ENCODE peak calls at places on chromosomes 2 and 18, in nine cellular contexts. S, V, X, D, Z, E, C, K and A are unnamed samples. For H3K36me3, the result is how much of the 10 kb centered on the place peaks cover.

GRCh38 chr2:48107326-48107925 is 201.1 kb upstream of the FBXO11 start:
- DNase-seq in S (peak), V (no peak), X (peak), D (no peak), Z (no peak), E (no peak), C (no peak), K (no peak), A (no peak)

GRCh38 chr2:240172071-240172895 is 31.8 kb upstream of the OTOS start:
- DNase-seq in S (no peak), V (no peak), X (no peak), D (no peak), Z (no peak), E (no peak), C (no peak), K (no peak), A (no peak)

GRCh38 chr2:128310094-128310716 is 8.5 kb downstream of the HS6ST1 start:
- DNase-seq in S (no peak), V (no peak), X (no peak), D (peak), Z (no peak), E (no peak), C (no peak), K (peak), A (peak)

GRCh38 chr2:155372969-155373368 is 674.5 kb downstream of the KCNJ3 start:
- DNase-seq in S (no peak), V (no peak), X (no peak), D (no peak), Z (no peak), E (no peak), C (no peak), K (no peak), A (no peak)

GRCh38 chr2:36633470-36634092 is 35.6 kb upstream of the FEZ2 start:
- DNase-seq in S (peak), V (no peak), X (no peak), D (no peak), Z (no peak), E (no peak), C (no peak), K (no peak), A (no peak)

GRCh38 chr2:176096986-176097819 is 2.4 kb upstream of the HOXD12 start:
- DNase-seq in S (peak), V (peak), X (peak), D (peak), Z (no peak), E (no peak), C (peak), K (peak), A (peak)

GRCh38 chr2:145558617-145559350 is 1038.9 kb upstream of the ZEB2 start:
- DNase-seq in S (peak), V (no peak), X (no peak), D (no peak), Z (no peak), E (no peak), C (no peak), K (no peak), A (no peak)

GRCh38 chr2:54366487-54367280 is 89.4 kb upstream of the SPTBN1 start:
- DNase-seq in S (peak), V (no peak), X (no peak), D (no peak), Z (no peak), E (no peak), C (no peak), K (no peak), A (no peak)

GRCh38 chr2:240397924-240398611 is 37.4 kb upstream of the GPC1 start:
- DNase-seq in S (peak), V (no peak), X (no peak), D (peak), Z (no peak), E (no peak), C (no peak), K (no peak), A (peak)

GRCh38 chr2:197377670-197378069 is 57.2 kb downstream of the SF3B1 start:
- DNase-seq in S (no peak), V (no peak), X (no peak), D (no peak), Z (no peak), E (no peak), C (no peak), K (no peak), A (no peak)

GRCh38 chr18:13264091-13264777 is 45.7 kb downstream of the LDLRAD4 start:
- DNase-seq in S (no peak), V (no peak), X (no peak), D (no peak), Z (no peak), E (no peak), C (no peak), K (no peak), A (no peak)

GRCh38 chr18:73741946-73742345 is 405.7 kb downstream of the FBXO15 start:
- DNase-seq in S (peak), V (no peak), X (no peak), D (no peak), Z (no peak), E (no peak), C (no peak), K (no peak), A (no peak)

GRCh38 chr2:240418311-240418710 is 17.2 kb upstream of the GPC1 start:
- DNase-seq in S (no peak), V (no peak), X (no peak), D (no peak), Z (no peak), E (no peak), C (no peak), K (no peak), A (no peak)

GRCh38 chr2:58047969-58048368 is 1.4 kb downstream of the VRK2 start:
- DNase-seq in S (no peak), V (no peak), X (peak), D (no peak), Z (no peak), E (no peak), C (no peak), K (no peak), A (no peak)

GRCh38 chr2:199710551-199710950 is 140.4 kb downstream of the FTCDNL1 start:
- DNase-seq in S (peak), V (no peak), X (no peak), D (no peak), Z (no peak), E (no peak), C (no peak), K (no peak), A (no peak)

GRCh38 chr2:39736593-39736992 is 42.5 kb downstream of the THUMPD2 start:
- DNase-seq in S (peak), V (no peak), X (no peak), D (no peak), Z (no peak), E (no peak), C (no peak), K (no peak), A (no peak)

GRCh38 chr18:59057969-59058368 is 81.7 kb upstream of the SEC11C start:
- DNase-seq in S (peak), V (no peak), X (no peak), D (no peak), Z (no peak), E (no peak), C (no peak), K (no peak), A (no peak)

GRCh38 chr2:69010437-69011194 is 2.4 kb upstream of the ANTXR1 start:
- DNase-seq in S (no peak), V (no peak), X (no peak), D (no peak), Z (no peak), E (no peak), C (no peak), K (no peak), A (no peak)

GRCh38 chr2:137659616-137660015 is 304.7 kb upstream of the HNMT start:
- DNase-seq in S (no peak), V (peak), X (no peak), D (no peak), Z (no peak), E (no peak), C (no peak), K (no peak), A (no peak)

GRCh38 chr18:11859903-11860407 is 8.7 kb downstream of the CHMP1B start:
- DNase-seq in S (peak), V (peak), X (peak), D (no peak), Z (no peak), E (no peak), C (no peak), K (no peak), A (no peak)

GRCh38 chr18:15165048-15165447 is 417.1 kb downstream of the ANKRD30B start:
- DNase-seq in S (no peak), V (no peak), X (peak), D (no peak), Z (no peak), E (no peak), C (no peak), K (no peak), A (no peak)

GRCh38 chr2:49286045-49286444 is 131.7 kb upstream of the FSHR start:
- DNase-seq in S (no peak), V (no peak), X (no peak), D (no peak), Z (no peak), E (no peak), C (no peak), K (no peak), A (no peak)

GRCh38 chr2:96556441-96557330 is 20.1 kb downstream of the ARID5A start:
- DNase-seq in S (peak), V (peak), X (peak), D (peak), Z (no peak), E (no peak), C (no peak), K (peak), A (no peak)

GRCh38 chr2:128155970-128156369 is 65.0 kb downstream of the UGGT1 start:
- DNase-seq in S (no peak), V (no peak), X (no peak), D (no peak), Z (no peak), E (no peak), C (no peak), K (no peak), A (no peak)

GRCh38 chr2:126408671-126409070 is 247.3 kb upstream of the GYPC start:
- DNase-seq in S (no peak), V (no peak), X (no peak), D (no peak), Z (no peak), E (no peak), C (no peak), K (no peak), A (no peak)

GRCh38 chr2:104844813-104845551 is 8.9 kb upstream of the POU3F3 start:
- DNase-seq in S (no peak), V (no peak), X (peak), D (no peak), Z (no peak), E (no peak), C (no peak), K (no peak), A (peak)

DNA sequence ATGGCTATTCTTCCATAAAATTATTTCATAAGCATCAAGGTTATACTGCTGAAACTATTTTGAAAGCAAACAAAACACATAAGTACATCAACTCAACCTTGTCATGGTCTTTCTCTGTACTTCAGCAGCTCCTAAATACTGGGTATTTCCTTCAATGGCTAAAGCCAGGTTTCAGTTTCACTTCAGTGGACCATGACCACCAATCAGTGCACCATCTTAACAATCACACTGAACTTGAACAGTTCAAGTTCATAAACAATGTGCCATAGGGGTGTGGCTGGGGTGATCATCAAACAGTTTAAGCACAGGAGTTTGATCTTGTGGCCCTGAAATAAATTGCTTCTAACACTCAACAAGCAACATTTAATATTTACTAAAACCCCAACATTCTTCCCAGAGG is 124.1 kb upstream of the FIGN start:
- DNase-seq in S (peak), V (no peak), X (no peak), D (no peak), Z (no peak), E (no peak), C (no peak), K (no peak), A (no peak)
- H3K4me3 ChIP-seq in S (peak), V (no peak), X (no peak), D (no peak), Z (no peak), E (no peak), C (no peak), K (no peak), A (no peak)

GRCh38 chr2:27217173-27218121 is at the start of gene CAD:
- DNase-seq in S (peak), V (peak), X (peak), D (peak), Z (no peak), E (peak), C (peak), K (peak), A (peak)

GRCh38 chr2:27214936-27215335 is 2.2 kb upstream of the CAD start:
- DNase-seq in S (no peak), V (no peak), X (no peak), D (no peak), Z (no peak), E (no peak), C (no peak), K (no peak), A (no peak)

GRCh38 chr2:27218614-27219013 is 1.4 kb downstream of the CAD start:
- DNase-seq in S (no peak), V (no peak), X (no peak), D (no peak), Z (no peak), E (no peak), C (no peak), K (no peak), A (no peak)

GRCh38 chr2:27220091-27220490 is 2.9 kb downstream of the CAD start:
- DNase-seq in S (no peak), V (no peak), X (no peak), D (no peak), Z (no peak), E (no peak), C (no peak), K (no peak), A (no peak)

GRCh38 chr2:27216416-27217137 is 592 bp upstream of the CAD start:
- DNase-seq in S (no peak), V (no peak), X (no peak), D (no peak), Z (no peak), E (no peak), C (no peak), K (no peak), A (peak)
- H3K36me3 ChIP-seq in S (under half), V (under half), X (half or more), D (under half), Z (under half), E (under half), C (under half), K (under half), A (under half)

DNA sequence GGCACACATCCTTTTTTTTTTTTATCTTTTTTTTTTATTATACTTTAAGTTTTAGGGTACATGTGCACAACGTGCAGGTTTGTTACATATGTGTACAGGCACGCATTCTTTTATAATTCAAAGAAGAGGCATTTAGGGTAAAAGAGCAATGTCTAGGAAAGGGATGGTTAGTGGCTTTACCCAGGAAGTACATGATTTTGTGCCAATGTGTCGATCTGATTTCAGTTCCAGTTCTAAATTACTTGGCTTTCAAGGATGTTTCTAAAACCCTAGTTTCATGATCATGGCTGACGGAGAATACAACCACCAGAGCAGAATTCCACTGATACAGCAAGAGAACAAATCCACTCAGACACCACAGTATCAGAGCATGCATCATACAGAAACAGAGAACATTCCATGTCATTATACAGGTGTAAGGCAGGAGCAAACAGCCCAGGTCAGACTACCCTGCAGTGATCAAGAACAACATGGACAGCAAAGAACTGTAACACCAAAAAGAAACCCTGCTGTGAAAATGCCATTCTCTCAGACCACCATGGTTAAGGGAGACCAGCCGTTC is 116.7 kb upstream of the STK17B start:
- DNase-seq in S (no peak), V (no peak), X (no peak), D (no peak), Z (no peak), E (no peak), C (no peak), K (no peak), A (no peak)
- H3K4me3 ChIP-seq in S (no peak), V (no peak), X (no peak), D (no peak), Z (no peak), E (no peak), C (peak), K (no peak), A (no peak)

GRCh38 chr2:233271693-233272092 is 20.2 kb downstream of the ATG16L1 start:
- DNase-seq in S (no peak), V (no peak), X (no peak), D (no peak), Z (no peak), E (no peak), C (no peak), K (no peak), A (no peak)

GRCh38 chr2:233270366-233270765 is 18.9 kb downstream of the ATG16L1 start:
- DNase-seq in S (no peak), V (no peak), X (no peak), D (no peak), Z (no peak), E (no peak), C (no peak), K (no peak), A (no peak)

GRCh38 chr2:233270951-233271350 is 19.5 kb downstream of the ATG16L1 start:
- DNase-seq in S (no peak), V (no peak), X (no peak), D (no peak), Z (no peak), E (no peak), C (no peak), K (no peak), A (no peak)

GRCh38 chr2:233275223-233275622 is 23.8 kb downstream of the ATG16L1 start:
- DNase-seq in S (no peak), V (no peak), X (no peak), D (no peak), Z (no peak), E (no peak), C (no peak), K (no peak), A (no peak)

GRCh38 chr2:233273120-233273519 is 21.6 kb downstream of the ATG16L1 start:
- DNase-seq in S (no peak), V (no peak), X (no peak), D (no peak), Z (no peak), E (no peak), C (no peak), K (no peak), A (no peak)
- H3K36me3 ChIP-seq in S (half or more), V (half or more), X (half or more), D (half or more), Z (under half), E (half or more), C (half or more), K (under half), A (under half)

GRCh38 chr18:7958897-7959146 is 391.7 kb downstream of the PTPRM start:
- DNase-seq in S (no peak), V (no peak), X (no peak), D (no peak), Z (no peak), E (no peak), C (no peak), K (no peak), A (no peak)
- H3K4me3 ChIP-seq in S (no peak), V (no peak), X (no peak), D (no peak), Z (no peak), E (peak), C (peak), K (no peak), A (no peak)

DNA sequence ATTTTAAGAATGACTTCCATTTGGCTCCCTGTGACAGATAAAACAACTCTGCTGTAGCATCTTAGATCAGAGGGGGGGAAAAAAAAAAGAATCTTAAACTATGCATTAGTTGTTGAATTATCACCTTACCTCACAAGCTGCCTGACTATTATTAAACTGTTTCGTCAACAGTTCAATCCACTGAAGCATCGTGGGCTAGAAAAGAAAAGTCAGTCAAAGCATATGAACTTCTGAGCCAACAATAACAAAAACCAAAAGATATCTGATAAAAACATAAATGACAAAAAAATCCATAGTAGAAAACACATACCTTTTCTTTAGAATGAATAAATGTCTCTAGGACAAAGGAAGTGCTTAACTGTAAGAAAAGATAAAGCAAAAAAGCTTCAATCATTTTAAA is 73.7 kb downstream of the C2orf74 start:
- DNase-seq in S (no peak), V (no peak), X (no peak), D (no peak), Z (no peak), E (no peak), C (no peak), K (no peak), A (no peak)
- H3K36me3 ChIP-seq in S (under half), V (under half), X (half or more), D (half or more), Z (under half), E (under half), C (under half), K (under half), A (under half)

DNA sequence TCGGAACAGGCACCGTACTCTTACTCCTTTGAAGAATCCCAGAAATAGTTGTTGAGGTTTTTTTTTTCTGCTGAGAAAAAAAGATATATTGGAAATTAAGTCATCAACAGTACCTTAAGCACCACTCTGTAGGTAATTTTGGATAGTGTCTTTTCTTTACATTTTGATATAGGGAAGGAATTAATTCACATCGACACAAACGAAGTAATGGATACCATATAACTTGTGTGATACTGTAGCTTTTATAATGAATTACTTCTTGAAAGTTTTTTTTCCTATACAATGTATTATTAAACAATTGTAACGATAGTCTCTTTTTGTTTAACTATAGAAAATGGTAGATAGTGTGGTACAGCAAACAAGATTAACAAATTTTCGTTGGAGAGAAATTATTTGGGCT is 1.5 kb upstream of the IKZF2 start:
- DNase-seq in S (no peak), V (no peak), X (no peak), D (no peak), Z (no peak), E (no peak), C (no peak), K (no peak), A (no peak)
- H3K4me3 ChIP-seq in S (peak), V (peak), X (no peak), D (no peak), Z (peak), E (peak), C (peak), K (no peak), A (no peak)

GRCh38 chr2:1685957-1686783 is 58.1 kb downstream of the PXDN start:
- DNase-seq in S (peak), V (no peak), X (no peak), D (no peak), Z (no peak), E (no peak), C (no peak), K (no peak), A (peak)
- H3K36me3 ChIP-seq in S (half or more), V (under half), X (under half), D (under half), Z (under half), E (under half), C (under half), K (under half), A (under half)

GRCh38 chr2:101004671-101005325 is 2.7 kb downstream of the RPL31 start:
- DNase-seq in S (no peak), V (no peak), X (no peak), D (no peak), Z (no peak), E (no peak), C (no peak), K (no peak), A (no peak)
- H3K4me3 ChIP-seq in S (no peak), V (no peak), X (no peak), D (no peak), Z (no peak), E (no peak), C (no peak), K (no peak), A (no peak)

DNA sequence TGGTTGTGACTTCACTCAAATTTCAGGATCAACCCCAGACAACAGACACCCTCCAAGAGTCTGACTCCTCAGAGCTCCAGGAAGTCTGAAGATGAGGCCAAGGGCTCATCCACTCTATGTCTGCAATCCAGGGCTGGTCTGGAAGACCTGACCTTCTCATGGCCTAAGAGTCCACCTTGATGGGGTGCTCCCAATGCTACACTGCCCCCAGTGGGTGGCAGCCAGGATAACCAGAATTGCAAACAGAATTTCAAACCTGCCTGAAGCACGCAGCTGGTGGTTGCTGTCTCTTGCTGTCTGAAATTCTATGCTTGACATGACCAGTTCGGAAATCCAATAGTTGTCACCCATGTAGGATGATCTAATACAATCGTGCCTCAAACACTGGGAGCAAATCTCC is 96.0 kb downstream of the UXS1 start:
- DNase-seq in S (no peak), V (no peak), X (no peak), D (no peak), Z (no peak), E (no peak), C (no peak), K (no peak), A (no peak)
- H3K36me3 ChIP-seq in S (under half), V (under half), X (under half), D (under half), Z (under half), E (under half), C (half or more), K (under half), A (under half)